ENCODE peak calls at places on chromosome 11, in six cellular contexts. X is MM.1S, T is fibroblast of lung, F is mesendoderm, L is neuronal stem cell, R is H1. Z is an unnamed sample.
A peak's percentile ranks its signal among the peaks of the same experiment; 100 is the strongest.

GRCh38 chr11:119357069-119357468 is 10.6 kb upstream of the MFRP start:
- DNase-seq in X (no peak), T (no peak), F (no peak), L (no peak), R (no peak), Z (no peak)

GRCh38 chr11:104442320-104442719 is 278.4 kb upstream of the PDGFD start:
- DNase-seq in X (no peak), T (no peak), F (no peak), L (no peak), R (no peak), Z (no peak)

GRCh38 chr11:134037093-134037908 is 31.6 kb upstream of the JAM3 start:
- DNase-seq in X (no peak), T (peak; percentile 72), F (peak; percentile 88), L (no peak), R (no peak), Z (peak; percentile 72)

GRCh38 chr11:72781313-72782080 is 12.3 kb downstream of the STARD10 start:
- DNase-seq in X (peak; percentile 37), T (no peak), F (peak; percentile 39), L (no peak), R (no peak), Z (peak; percentile 51)

GRCh38 chr11:76769645-76770586 is 13.2 kb upstream of the TSKU start:
- DNase-seq in X (peak; percentile 62), T (peak; percentile 69), F (peak; percentile 89), L (no peak), R (no peak), Z (no peak)

GRCh38 chr11:129460714-129461113 is 85.1 kb downstream of the BARX2 start:
- DNase-seq in X (no peak), T (no peak), F (no peak), L (no peak), R (no peak), Z (no peak)

GRCh38 chr11:96014234-96014633 is 90.3 kb upstream of the MTMR2 start:
- DNase-seq in X (peak; percentile 35), T (peak; percentile 74), F (peak; percentile 45), L (peak; percentile 14), R (no peak), Z (peak; percentile 70)

GRCh38 chr11:12280838-12281565 is 96.4 kb upstream of the PARVA start:
- DNase-seq in X (no peak), T (peak; percentile 83), F (no peak), L (no peak), R (no peak), Z (no peak)

GRCh38 chr11:118098996-118099837 is 12.5 kb upstream of the SMIM35 start:
- DNase-seq in X (no peak), T (no peak), F (peak; percentile 47), L (no peak), R (no peak), Z (peak; percentile 20)

DNA sequence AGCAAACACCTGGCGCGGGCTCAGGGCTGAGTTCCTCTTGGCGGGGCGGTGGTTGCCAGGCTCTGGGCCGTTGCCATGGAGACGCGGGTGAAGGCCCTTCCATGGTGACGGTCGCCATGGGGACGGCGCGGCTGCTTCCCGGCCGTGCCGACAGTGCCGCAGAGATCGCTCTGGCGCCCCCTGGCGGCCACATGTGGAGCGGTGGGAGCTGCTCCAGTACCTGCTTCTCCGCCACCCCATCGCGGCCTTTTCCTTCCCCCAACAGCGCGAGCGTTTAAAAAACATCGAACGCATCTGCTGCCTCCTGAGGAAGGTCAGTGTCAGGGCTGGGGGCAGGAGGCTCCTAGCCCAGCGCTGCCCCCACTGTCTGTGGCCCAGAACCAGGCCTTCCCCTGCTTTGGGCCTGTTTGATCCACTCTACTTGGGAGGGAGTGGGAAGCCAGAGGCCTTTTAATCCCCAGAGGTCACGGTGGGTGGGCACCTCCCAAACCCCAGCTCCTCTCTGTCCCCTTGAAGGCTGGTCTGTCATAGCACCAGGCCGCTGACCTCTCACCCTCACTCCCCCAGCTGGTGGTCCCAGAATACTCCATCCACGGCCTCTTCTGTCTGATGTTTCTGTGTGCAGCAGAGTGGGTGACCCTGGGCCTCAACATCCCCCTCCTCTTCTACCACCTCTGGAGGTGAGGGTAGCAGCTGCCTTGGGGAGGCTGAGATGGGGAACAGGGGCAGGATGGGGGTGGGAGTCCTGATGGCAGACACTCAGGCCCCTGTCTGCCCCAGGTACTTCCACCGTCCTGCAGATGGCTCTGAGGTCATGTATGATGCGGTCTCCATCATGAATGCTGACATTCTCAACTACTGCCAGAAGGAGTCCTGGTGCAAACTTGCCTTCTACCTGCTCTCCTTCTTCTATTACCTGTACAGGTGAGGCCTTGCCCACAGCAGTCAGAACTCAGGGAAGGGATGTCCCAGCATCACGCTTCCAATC is 4.8 kb downstream of the CNIH2 start:
- DNase-seq in X (peak; percentile 99), T (peak; percentile 94), F (peak; percentile 99), L (peak; percentile 97), R (peak; percentile 93), Z (peak; percentile 99)
- H3K9ac ChIP-seq in X (peak overlapping the region; percentile 34), T (no peak overlapping the region), F (no peak overlapping the region), L (peak overlapping the region; percentile 70), R (no peak overlapping the region), Z (peak overlapping the region; percentile 8)

DNA sequence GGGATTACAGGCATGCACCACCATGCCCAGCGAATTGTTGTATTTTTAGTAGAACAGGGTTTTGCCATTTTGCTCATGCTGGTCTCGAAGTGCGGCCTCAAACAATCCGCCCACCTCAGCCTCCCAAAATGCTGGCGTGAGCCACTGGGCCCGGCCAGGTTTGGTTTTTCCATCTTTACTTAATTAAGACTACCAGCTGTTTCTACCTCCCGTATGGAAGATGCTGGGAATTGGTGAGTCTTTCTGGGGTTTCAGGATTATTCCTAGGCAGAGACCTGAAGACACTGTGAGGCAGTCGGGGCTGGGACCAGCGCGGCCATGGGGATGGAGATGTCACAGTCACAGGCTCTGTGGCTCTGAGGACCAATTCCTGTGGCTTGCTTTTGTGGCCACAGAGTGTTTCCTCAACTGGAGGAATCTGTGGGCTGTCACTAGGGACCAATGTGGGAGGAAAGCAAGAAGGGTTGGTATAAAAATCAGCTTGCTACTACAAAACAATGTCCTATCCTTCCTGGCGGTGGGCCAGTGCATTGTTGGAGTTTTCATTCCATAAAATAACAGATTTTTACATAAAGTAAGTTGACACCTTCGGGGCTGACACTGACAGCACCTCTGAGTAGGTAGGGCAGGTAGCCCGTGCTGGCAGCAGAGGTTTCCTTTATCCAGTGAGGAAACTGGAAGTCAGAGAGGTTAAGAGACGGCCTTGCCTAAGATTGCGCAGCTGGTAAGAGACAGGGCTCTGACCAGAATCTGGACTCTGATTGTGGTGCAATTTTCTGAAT is 8.4 kb upstream of the FTH1 start:
- DNase-seq in X (no peak), T (no peak), F (no peak), L (no peak), R (no peak), Z (no peak)
- H3K9ac ChIP-seq in X (no peak overlapping the region), T (no peak overlapping the region), F (no peak overlapping the region), L (no peak overlapping the region), R (no peak overlapping the region), Z (no peak overlapping the region)

GRCh38 chr11:19460718-19461405 is 220.1 kb upstream of the E2F8 start:
- DNase-seq in X (no peak), T (no peak), F (no peak), L (no peak), R (no peak), Z (no peak)
- H3K9ac ChIP-seq in X (no peak overlapping the region), T (no peak overlapping the region), F (no peak overlapping the region), L (no peak overlapping the region), R (no peak overlapping the region), Z (no peak overlapping the region)

DNA sequence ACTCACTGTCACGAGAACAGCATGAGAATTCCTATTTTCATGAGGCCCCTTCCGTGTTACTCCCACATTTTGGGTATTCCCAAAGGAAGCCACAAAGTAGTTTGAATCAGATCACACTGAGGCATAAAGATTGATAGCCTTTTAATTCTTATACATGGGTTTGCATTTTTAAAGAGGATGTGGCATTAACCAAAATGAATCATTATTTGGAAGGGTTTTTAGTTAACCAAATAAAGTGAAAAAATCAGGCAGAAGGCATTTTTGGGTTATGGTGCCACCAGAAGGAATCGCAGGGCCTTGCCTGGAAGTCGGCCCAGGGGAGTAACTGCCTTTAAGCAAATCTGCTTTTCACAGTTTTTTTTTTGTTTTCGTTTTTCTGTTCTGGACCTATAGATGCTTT is 55.4 kb downstream of the HSD17B12 start:
- DNase-seq in X (no peak), T (peak; percentile 83), F (no peak), L (no peak), R (no peak), Z (no peak)
- H3K9ac ChIP-seq in X (no peak overlapping the region), T (no peak overlapping the region), F (no peak overlapping the region), L (no peak overlapping the region), R (no peak overlapping the region), Z (no peak overlapping the region)

DNA sequence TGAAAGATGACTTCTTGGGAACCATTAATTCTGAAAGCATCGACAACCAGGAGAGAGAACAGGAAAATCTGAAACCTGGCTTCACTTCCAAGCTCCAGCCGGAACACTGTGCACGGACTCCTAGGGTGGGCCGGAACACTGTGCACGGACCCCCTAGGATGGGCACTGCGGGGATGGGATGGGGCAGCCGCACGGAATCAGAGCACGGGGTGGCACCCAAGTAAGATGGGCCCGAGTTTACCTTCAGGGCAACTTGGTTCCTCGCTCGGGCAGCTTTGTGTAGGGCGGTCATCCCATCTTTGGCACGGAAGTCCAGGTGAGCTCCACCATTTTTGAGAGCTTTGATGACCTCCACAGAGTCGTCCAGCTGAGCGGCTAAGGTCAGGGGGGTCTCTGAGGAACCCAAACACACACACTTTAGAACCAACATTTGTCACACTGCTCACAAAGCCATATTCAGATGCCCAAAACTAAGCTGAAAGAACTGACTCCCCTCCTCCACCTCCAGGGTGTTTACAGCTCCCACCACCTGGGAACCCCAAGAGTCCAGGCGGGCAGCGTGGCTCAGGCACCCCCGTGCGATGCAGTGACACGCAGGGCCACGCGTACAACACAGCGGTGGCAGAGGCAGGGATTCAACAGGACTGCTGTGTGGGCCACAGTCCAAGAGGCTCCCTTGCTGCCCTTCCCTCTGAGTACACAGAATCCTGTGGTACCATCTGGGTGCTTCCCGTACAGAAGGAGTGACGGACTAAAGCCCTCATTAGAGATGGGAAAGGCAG is 157.9 kb downstream of the SHANK2 start:
- DNase-seq in X (no peak), T (no peak), F (no peak), L (no peak), R (no peak), Z (no peak)
- H3K9ac ChIP-seq in X (no peak overlapping the region), T (no peak overlapping the region), F (no peak overlapping the region), L (no peak overlapping the region), R (no peak overlapping the region), Z (no peak overlapping the region)

DNA sequence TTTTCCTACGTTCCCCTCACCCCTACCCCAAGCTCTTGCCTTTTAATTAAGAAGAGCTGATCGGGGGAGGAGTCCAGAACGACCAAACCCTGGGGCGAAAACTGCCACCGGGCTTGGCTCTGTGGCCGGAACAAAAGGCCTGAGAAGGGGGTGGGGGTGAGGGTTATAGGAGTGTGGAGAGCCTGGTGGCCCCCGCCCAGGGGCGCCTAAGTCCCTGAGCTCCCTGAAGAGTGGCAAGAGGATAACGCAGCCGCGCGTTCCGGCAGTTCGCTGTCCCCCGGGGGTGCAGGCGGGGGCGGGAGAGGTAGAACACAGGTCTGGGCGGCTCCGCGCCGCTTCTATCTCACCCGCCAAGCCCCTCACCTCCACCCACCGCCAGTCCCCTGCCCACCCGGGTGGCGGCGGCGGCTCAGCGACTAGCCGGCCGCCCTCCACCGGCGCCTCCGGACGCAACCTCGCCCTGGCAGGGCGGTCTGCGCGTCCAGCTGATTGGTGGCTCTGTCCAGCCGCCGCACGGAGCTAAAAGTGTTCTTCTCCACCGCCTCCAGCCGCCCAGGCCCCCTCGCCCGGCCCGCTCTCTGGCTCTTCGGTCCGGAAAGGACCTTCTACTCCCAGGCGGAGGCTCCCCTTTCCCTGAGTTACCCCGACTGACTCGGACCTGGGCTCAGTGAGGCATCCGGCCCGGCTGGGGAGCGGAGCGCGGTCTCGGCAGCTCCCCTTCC is 18.8 kb upstream of the BDNF start:
- DNase-seq in X (no peak), T (peak; percentile 68), F (peak; percentile 91), L (peak; percentile 70), R (no peak), Z (no peak)
- H3K9ac ChIP-seq in X (no peak overlapping the region), T (peak overlapping the region; percentile 36), F (peak overlapping the region; percentile 71), L (peak overlapping the region; percentile 32), R (peak overlapping the region; percentile 87), Z (no peak overlapping the region)

Z was measured in DND-41.